ENCODE peak calls at places on chromosomes 6 and 20, in seven cellular contexts. R is PC-3; O is CD8-positive, alpha-beta T cell; I is RWPE1; K is kidney; N is OCI-LY7; C is cardiac muscle cell. E is an unnamed sample.

GRCh38 chr6:14784596-14785360 is 461.1 kb upstream of the JARID2 start:
- DNase-seq in C (peak), I (no peak), K (no peak), R (no peak), O (no peak), N (no peak), E (peak)

GRCh38 chr20:21291026-21291425 is 12.1 kb upstream of the XRN2 start:
- DNase-seq in C (no peak), K (no peak), O (no peak), N (no peak), I (no peak), R (peak), E (no peak)

GRCh38 chr6:16206595-16207037 is 31.8 kb upstream of the GMPR start:
- DNase-seq in I (peak), K (no peak), C (peak), N (peak), R (peak), O (peak), E (peak)

GRCh38 chr6:168120390-168121307 is 41.6 kb upstream of the FRMD1 start:
- DNase-seq in I (no peak), N (no peak), C (no peak), R (no peak), O (no peak), K (peak), E (no peak)

GRCh38 chr6:132400641-132401119 is 595 bp downstream of the MOXD1 start:
- DNase-seq in I (no peak), C (no peak), K (no peak), N (no peak), O (no peak), R (no peak), E (peak)

GRCh38 chr6:133306876-133307275 is 65.7 kb downstream of the EYA4 start:
- DNase-seq in I (no peak), N (no peak), R (no peak), K (no peak), C (peak), O (no peak), E (no peak)

GRCh38 chr6:24274441-24275083 is 83.3 kb downstream of the DCDC2 start:
- DNase-seq in N (peak), C (peak), O (no peak), R (peak), I (no peak), K (no peak), E (peak)

GRCh38 chr6:97669191-97669651 is 386.2 kb upstream of the MMS22L start:
- DNase-seq in I (no peak), R (no peak), K (no peak), N (no peak), C (peak), O (no peak), E (peak)

GRCh38 chr6:91298543-91299145 is 711.8 kb upstream of the MAP3K7 start:
- DNase-seq in I (no peak), R (no peak), N (no peak), K (no peak), O (no peak), C (no peak), E (peak)

GRCh38 chr20:46253391-46253790 is 54.9 kb downstream of the CDH22 start:
- DNase-seq in K (no peak), C (no peak), R (peak), N (no peak), O (no peak), I (peak), E (peak)

GRCh38 chr6:32113386-32114352 is 4.5 kb upstream of the TNXB start:
- DNase-seq in K (peak), O (no peak), C (peak), R (peak), N (no peak), I (peak), E (peak)

GRCh38 chr6:83615025-83615999 is 93.6 kb downstream of the SNAP91 start:
- DNase-seq in K (no peak), I (peak), C (peak), N (peak), R (peak), O (no peak), E (peak)

GRCh38 chr6:108838101-108838717 is 10.0 kb upstream of the ARMC2 start:
- DNase-seq in C (peak), K (peak), R (peak), O (no peak), N (no peak), I (no peak), E (peak)

GRCh38 chr6:97790926-97791590 is 508.0 kb upstream of the MMS22L start:
- DNase-seq in R (no peak), O (no peak), N (no peak), C (no peak), I (no peak), K (no peak), E (no peak)

GRCh38 chr20:39773380-39774000 is 811.3 kb downstream of the DHX35 start:
- DNase-seq in I (no peak), K (no peak), C (no peak), O (no peak), R (no peak), N (no peak), E (no peak)

GRCh38 chr6:10904015-10904414 is 17.2 kb downstream of the SYCP2L start:
- DNase-seq in O (no peak), I (no peak), N (no peak), K (no peak), R (no peak), C (no peak), E (no peak)

GRCh38 chr6:127192911-127193503 is 73.7 kb upstream of the RNF146 start:
- DNase-seq in R (no peak), O (no peak), C (peak), N (no peak), I (no peak), K (no peak), E (no peak)

GRCh38 chr6:11288065-11288464 is 55.6 kb upstream of the NEDD9 start:
- DNase-seq in I (no peak), R (no peak), N (no peak), K (no peak), O (no peak), C (no peak), E (no peak)

DNA sequence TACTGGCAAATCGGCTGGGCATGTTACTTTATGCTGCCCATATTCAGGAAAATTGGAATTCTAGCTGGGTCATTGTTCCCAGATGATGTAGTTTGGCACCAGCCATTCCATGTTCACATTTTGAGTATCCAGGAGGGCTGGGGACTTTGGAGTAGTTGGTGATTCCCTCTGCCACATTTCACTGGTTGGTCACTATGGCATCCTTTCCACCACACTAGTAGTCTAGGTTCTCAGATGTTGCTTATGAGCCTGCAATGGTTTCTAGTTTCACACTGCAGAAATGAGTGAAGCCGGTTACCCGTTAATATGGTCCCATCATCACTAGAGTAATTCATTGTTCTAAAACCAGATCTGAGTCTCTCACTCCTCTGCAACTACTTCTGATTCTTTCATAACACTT is 4.6 kb downstream of the PTPN1 start:
- DNase-seq in R (no peak), C (no peak), K (no peak), I (no peak), N (no peak), O (no peak), E (no peak)
- H3K27ac ChIP-seq in R (no peak), C (no peak), K (peak), I (peak), N (no peak), O (no peak), E (no peak)

GRCh38 chr6:2464641-2465040 is 219.2 kb upstream of the GMDS start:
- DNase-seq in O (no peak), N (no peak), K (no peak), R (no peak), I (no peak), C (no peak), E (no peak)

GRCh38 chr6:2465336-2465735 is 219.9 kb upstream of the GMDS start:
- DNase-seq in C (no peak), R (no peak), K (no peak), O (no peak), N (no peak), I (no peak), E (no peak)

GRCh38 chr6:2462831-2463230 is 217.4 kb upstream of the GMDS start:
- DNase-seq in K (no peak), O (no peak), N (no peak), C (no peak), I (no peak), R (no peak), E (no peak)

GRCh38 chr6:2460216-2460734 is 214.9 kb upstream of the GMDS start:
- DNase-seq in O (no peak), I (no peak), R (no peak), C (peak), K (no peak), N (no peak), E (no peak)
- H3K27ac ChIP-seq in O (no peak), I (no peak), R (no peak), C (no peak), K (no peak), N (no peak), E (no peak)

GRCh38 chr6:145547596-145548325 is 187.6 kb downstream of the EPM2A start:
- DNase-seq in N (no peak), K (no peak), R (no peak), I (no peak), O (no peak), C (no peak), E (no peak)

GRCh38 chr6:145540741-145541140 is 194.6 kb downstream of the EPM2A start:
- DNase-seq in K (no peak), I (no peak), N (no peak), C (no peak), R (peak), O (no peak), E (no peak)

GRCh38 chr6:145546265-145546664 is 189.1 kb downstream of the EPM2A start:
- DNase-seq in N (no peak), K (no peak), O (no peak), C (no peak), R (no peak), I (no peak), E (no peak)

GRCh38 chr6:145544031-145544430 is 191.3 kb downstream of the EPM2A start:
- DNase-seq in N (no peak), I (peak), C (peak), R (peak), K (no peak), O (no peak), E (peak)

DNA sequence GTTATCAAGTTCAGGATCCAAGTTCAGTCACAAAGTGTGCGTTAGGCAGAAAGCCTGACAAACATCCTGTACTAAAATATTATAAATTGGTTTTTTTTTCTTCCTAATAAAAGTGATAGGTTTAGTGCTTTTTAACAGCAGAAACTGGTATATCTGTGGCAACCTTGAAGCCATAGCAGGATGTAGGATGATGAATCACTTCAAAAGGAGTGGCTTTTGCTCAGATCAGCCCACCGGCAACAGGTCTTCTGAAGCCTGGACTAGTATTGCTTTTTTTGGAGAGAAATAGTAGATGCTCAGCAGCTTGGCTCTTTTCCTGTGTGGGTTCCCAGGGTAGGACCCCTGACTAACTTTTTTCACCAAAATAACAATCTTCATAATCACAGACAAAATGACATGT is 190.8 kb downstream of the EPM2A start:
- DNase-seq in R (peak), K (no peak), C (no peak), N (no peak), I (peak), O (no peak), E (no peak)
- H3K27ac ChIP-seq in R (peak), K (no peak), C (no peak), N (no peak), I (no peak), O (no peak), E (no peak)

GRCh38 chr6:53302678-53303360 is 45.9 kb downstream of the ELOVL5 start:
- DNase-seq in K (no peak), R (peak), I (peak), N (no peak), C (peak), O (peak), E (no peak)

GRCh38 chr6:53301801-53302537 is 46.8 kb downstream of the ELOVL5 start:
- DNase-seq in O (no peak), R (peak), K (no peak), N (no peak), I (no peak), C (no peak), E (no peak)

GRCh38 chr6:53297004-53297403 is 51.7 kb downstream of the ELOVL5 start:
- DNase-seq in N (no peak), O (no peak), C (no peak), R (no peak), I (no peak), K (no peak), E (no peak)

GRCh38 chr6:53300656-53301551 is 47.8 kb downstream of the ELOVL5 start:
- DNase-seq in R (no peak), C (peak), K (no peak), O (peak), N (no peak), I (no peak), E (no peak)

GRCh38 chr6:53299331-53299835 is 49.4 kb downstream of the ELOVL5 start:
- DNase-seq in C (no peak), N (no peak), I (no peak), R (no peak), K (no peak), O (no peak), E (no peak)
- H3K27ac ChIP-seq in C (no peak), N (no peak), I (no peak), R (no peak), K (peak), O (no peak), E (no peak)

GRCh38 chr20:60210779-60211617 is 252.8 kb downstream of the CDH26 start:
- DNase-seq in I (peak), N (peak), K (peak), O (peak), R (peak), C (peak), E (peak)
- H3K27ac ChIP-seq in I (no peak), N (no peak), K (no peak), O (no peak), R (no peak), C (no peak), E (no peak)

E was measured in neural progenitor cell.